ENCODE peak calls at places on chromosomes 6 and 20, in four cellular contexts. B is lower lobe of right lung, V is NCI-H1436, P is H9. M is an unnamed sample.

GRCh38 chr6:109351231-109352132 is 30.8 kb downstream of the CD164 start:
- DNase-seq in B (no peak), V (no peak), P (no peak), M (no peak)

GRCh38 chr6:148835920-148836441 is 89.2 kb downstream of the UST start:
- DNase-seq in B (no peak), V (no peak), P (no peak), M (no peak)

GRCh38 chr20:45833030-45833882 is at the start of gene SNX21:
- DNase-seq in B (peak; percentile 82), V (peak; percentile 17), P (peak; percentile 89), M (peak; percentile 92)

GRCh38 chr20:24842591-24843442 is 106.3 kb upstream of the CST7 start:
- DNase-seq in B (no peak), V (no peak), P (no peak), M (no peak)

GRCh38 chr6:93794161-93794560 is 374.8 kb upstream of the EPHA7 start:
- DNase-seq in B (no peak), V (no peak), P (no peak), M (no peak)

GRCh38 chr20:58131581-58132142 is 96.8 kb downstream of the ANKRD60 start:
- DNase-seq in B (no peak), V (peak; percentile 24), P (peak; percentile 12), M (no peak)

GRCh38 chr6:3610206-3610605 is 141.3 kb downstream of the PXDC1 start:
- DNase-seq in B (no peak), V (no peak), P (no peak), M (no peak)

GRCh38 chr6:87200469-87201174 is 45.3 kb downstream of the ZNF292 start:
- DNase-seq in B (no peak), V (no peak), P (no peak), M (no peak)

GRCh38 chr6:100339574-100340255 is 125.0 kb downstream of the SIM1 start:
- DNase-seq in B (no peak), V (no peak), P (no peak), M (no peak)

GRCh38 chr6:72522735-72523141 is 99.1 kb upstream of the KCNQ5 start:
- DNase-seq in B (no peak), V (peak; percentile 89), P (peak; percentile 88), M (peak; percentile 61)

GRCh38 chr6:150464966-150465365 is 96.2 kb downstream of the IYD start:
- DNase-seq in B (no peak), V (no peak), P (no peak), M (no peak)